ENCODE peak calls at places on chromosomes 16 and 17, in four cellular contexts. L is thyroid gland; S is CD8-positive, alpha-beta memory T cell; F is stomach. D is an unnamed sample.

GRCh38 chr17:32909787-32910369 is 18.1 kb upstream of the TMEM98 start:
- DNase-seq in L (peak; percentile 88), S (peak; percentile 38), F (peak; percentile 90), D (peak; percentile 93)

GRCh38 chr17:14201087-14201486 is 35.6 kb downstream of the CDRT15 start:
- DNase-seq in L (no peak), S (peak; percentile 18), F (no peak), D (peak; percentile 46)

GRCh38 chr16:29146266-29146665 is 161.4 kb downstream of the LAT start:
- DNase-seq in L (no peak), S (no peak), F (no peak), D (no peak)

GRCh38 chr17:56608941-56609340 is 15.4 kb downstream of the NOG start:
- DNase-seq in L (no peak), S (no peak), F (no peak), D (no peak)

GRCh38 chr17:50021681-50022370 is 26.8 kb upstream of the DLX3 start:
- DNase-seq in L (no peak), S (no peak), F (no peak), D (no peak)

GRCh38 chr16:88368036-88368435 is 14.7 kb upstream of the ZNF469 start:
- DNase-seq in L (no peak), S (no peak), F (no peak), D (no peak)

GRCh38 chr16:69328854-69329316 is 1.5 kb downstream of the PDF start:
- DNase-seq in L (no peak), S (no peak), F (no peak), D (peak; percentile 75)

GRCh38 chr16:17277981-17278381 is 192.8 kb downstream of the XYLT1 start:
- DNase-seq in L (peak; percentile 71), S (no peak), F (peak; percentile 61), D (peak; percentile 79)

GRCh38 chr16:16099320-16099719 is 124.0 kb downstream of the ABCC6 start:
- DNase-seq in L (peak; percentile 45), S (no peak), F (no peak), D (no peak)

GRCh38 chr16:61374071-61374470 is 662.2 kb downstream of the CDH8 start:
- DNase-seq in L (no peak), S (no peak), F (no peak), D (no peak)

GRCh38 chr17:77118251-77118928 is 22.4 kb upstream of the SEC14L1 start:
- DNase-seq in L (no peak), S (no peak), F (no peak), D (no peak)

GRCh38 chr16:66885491-66885890 is 5.2 kb downstream of the PDP2 start:
- DNase-seq in L (no peak), S (no peak), F (no peak), D (no peak)
- H3K27ac ChIP-seq in L (peak overlapping the region; percentile 61), S (no peak overlapping the region), F (no peak overlapping the region), D (no peak overlapping the region)

DNA sequence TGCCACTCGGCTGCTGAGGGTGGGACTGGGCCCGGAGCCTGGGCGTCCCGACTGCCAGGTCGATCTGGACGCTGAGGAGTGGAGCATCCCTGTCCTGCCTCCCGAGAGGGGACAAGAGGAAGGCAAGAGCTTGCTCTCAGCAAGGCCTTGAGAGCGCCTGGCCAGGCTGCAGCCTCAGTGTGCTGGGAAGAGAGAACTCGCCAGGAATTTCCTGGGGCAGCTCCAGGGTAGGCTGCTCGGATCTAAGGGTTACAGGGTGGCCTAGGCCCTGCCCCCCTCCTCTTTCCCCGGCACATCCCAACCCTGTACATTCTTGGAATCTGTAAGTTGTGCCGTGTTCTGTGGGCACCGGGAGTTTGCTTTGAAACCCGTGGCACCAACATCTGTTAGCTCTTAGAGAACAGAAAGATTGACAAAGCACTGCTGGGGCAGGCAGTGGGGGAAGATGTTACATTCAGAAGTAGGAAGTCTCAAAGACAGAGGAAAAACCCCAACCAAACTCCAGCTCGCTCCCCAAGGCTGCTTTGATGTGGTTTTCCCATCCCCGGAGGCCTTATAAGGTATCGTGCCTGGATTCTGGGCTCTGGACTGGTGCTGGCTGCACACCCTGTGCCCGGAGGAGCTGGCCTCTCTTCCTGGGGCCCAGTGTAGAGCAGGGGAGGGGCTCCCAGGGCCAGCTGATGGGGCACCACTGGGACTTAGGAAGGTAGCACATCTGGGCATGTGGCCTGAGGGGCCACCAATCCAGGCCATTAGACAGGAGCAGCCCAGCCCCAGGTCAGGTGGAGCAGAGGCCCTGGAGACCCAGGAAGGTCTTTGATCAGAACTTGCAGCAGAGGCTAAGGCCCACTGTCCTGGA is 55.2 kb downstream of the NKD1 start:
- DNase-seq in L (no peak), S (no peak), F (no peak), D (no peak)
- H3K36me3 ChIP-seq in L (no peaks in the 10 kb centered on the region), S (no peaks in the 10 kb centered on the region), F (no peaks in the 10 kb centered on the region), D (no peaks in the 10 kb centered on the region)

GRCh38 chr16:78195868-78196267 is 96.4 kb downstream of the WWOX start:
- DNase-seq in L (no peak), S (no peak), F (no peak), D (no peak)
- H3K27ac ChIP-seq in L (no peak overlapping the region), S (no peak overlapping the region), F (no peak overlapping the region), D (no peak overlapping the region)

GRCh38 chr17:55402374-55402773 is 19.3 kb downstream of the MMD start:
- DNase-seq in L (no peak), S (no peak), F (no peak), D (no peak)
- H3K36me3 ChIP-seq in L (peaks cover 3% of the 10 kb centered on the region), S (peaks cover 14% of the 10 kb centered on the region), F (peaks cover 76% of the 10 kb centered on the region), D (peaks cover 13% of the 10 kb centered on the region)

DNA sequence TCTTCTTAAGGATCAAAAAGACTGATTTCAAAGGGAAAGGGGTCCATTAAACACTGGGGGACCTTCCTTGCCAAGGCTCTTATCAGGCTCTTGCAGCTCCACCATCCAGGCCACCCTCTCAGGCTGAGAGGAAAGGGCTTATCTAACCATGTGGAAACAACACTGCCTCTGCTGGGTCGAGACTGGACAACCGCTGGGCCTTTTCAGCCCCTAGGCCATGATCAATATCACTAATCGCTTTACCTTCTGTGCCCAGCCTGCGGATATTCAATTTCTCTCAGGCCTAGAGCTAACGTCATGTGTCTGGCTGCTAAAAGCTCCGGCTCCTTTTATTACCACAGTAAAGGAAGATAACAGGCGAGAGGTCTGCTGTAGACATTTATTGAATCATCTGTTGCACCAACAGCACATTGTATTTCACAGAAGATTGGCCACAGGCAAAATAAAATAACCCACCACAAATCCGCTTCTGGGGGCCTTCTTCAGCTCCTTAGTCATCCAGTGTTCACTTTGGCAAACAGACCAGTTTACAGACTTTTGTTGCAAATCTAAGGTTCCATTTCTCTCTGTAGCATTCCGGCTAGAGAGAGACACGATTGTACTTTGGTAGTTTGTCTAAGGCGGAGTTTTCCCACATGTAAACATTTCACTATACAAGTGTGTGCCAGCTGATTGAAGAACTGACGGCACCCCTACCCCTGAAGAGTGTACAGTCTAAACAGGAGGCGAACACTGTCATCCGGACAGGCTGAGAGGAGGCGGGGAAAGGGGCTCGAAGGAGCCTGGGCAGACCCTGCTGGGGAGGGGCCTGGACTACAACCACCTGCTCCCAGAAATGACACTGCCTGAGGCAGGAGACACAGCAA is 13.9 kb downstream of the CYB561 start:
- DNase-seq in L (no peak), S (no peak), F (no peak), D (peak; percentile 83)
- H3K27ac ChIP-seq in L (no peak overlapping the region), S (peak overlapping the region; percentile 70), F (peak overlapping the region; percentile 87), D (peak overlapping the region; percentile 86)

GRCh38 chr16:1452530-1452929 is 8.2 kb upstream of the CCDC154 start:
- DNase-seq in L (no peak), S (no peak), F (no peak), D (no peak)

GRCh38 chr16:1453316-1453715 is 9.0 kb upstream of the CCDC154 start:
- DNase-seq in L (no peak), S (no peak), F (no peak), D (no peak)

GRCh38 chr16:1450218-1450617 is 5.9 kb upstream of the CCDC154 start:
- DNase-seq in L (no peak), S (no peak), F (no peak), D (no peak)

GRCh38 chr16:1450841-1451240 is 6.5 kb upstream of the CCDC154 start:
- DNase-seq in L (no peak), S (no peak), F (no peak), D (no peak)

GRCh38 chr16:1451702-1452392 is 7.5 kb upstream of the CCDC154 start:
- DNase-seq in L (no peak), S (no peak), F (no peak), D (no peak)
- H3K36me3 ChIP-seq in L (peaks cover 57% of the 10 kb centered on the region), S (no peaks in the 10 kb centered on the region), F (peaks cover 100% of the 10 kb centered on the region), D (peaks cover 28% of the 10 kb centered on the region)

GRCh38 chr17:45346255-45347015 is 29.6 kb upstream of the MAP3K14 start:
- DNase-seq in L (peak; percentile 31), S (no peak), F (no peak), D (no peak)

GRCh38 chr17:45347451-45347850 is 30.6 kb upstream of the MAP3K14 start:
- DNase-seq in L (no peak), S (no peak), F (no peak), D (no peak)

GRCh38 chr17:45353047-45353446 is 36.2 kb upstream of the MAP3K14 start:
- DNase-seq in L (no peak), S (no peak), F (no peak), D (no peak)

GRCh38 chr17:45355087-45355486 is 38.3 kb upstream of the MAP3K14 start:
- DNase-seq in L (peak; percentile 27), S (no peak), F (no peak), D (peak; percentile 57)

DNA sequence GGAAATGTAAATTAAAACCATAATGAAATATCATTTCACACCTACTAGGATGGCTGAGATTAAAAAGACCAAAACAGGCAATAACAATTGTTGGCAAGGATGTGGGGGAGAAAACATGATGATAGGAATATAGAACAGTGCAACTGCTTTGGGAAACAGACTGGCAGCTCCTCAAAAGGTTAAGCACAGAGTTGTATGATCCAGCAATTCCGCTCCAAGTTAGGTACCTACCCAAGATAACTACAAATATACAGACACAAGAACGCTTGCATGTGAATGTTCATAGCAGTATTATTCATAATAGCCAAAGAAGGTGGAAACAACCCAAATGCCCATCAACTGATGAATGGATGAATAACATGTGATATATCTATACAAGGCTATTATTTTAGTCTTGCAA is 35.0 kb upstream of the MAP3K14 start:
- DNase-seq in L (no peak), S (no peak), F (no peak), D (no peak)
- H3K27ac ChIP-seq in L (no peak overlapping the region), S (no peak overlapping the region), F (no peak overlapping the region), D (no peak overlapping the region)

GRCh38 chr16:30777591-30778297 is 9.3 kb downstream of the ZNF629 start:
- DNase-seq in L (no peak), S (no peak), F (no peak), D (no peak)
- H3K36me3 ChIP-seq in L (peaks cover 28% of the 10 kb centered on the region), S (peaks cover 2% of the 10 kb centered on the region), F (peaks cover 48% of the 10 kb centered on the region), D (peaks cover 5% of the 10 kb centered on the region)

GRCh38 chr17:925846-926245 is 53.7 kb downstream of the NXN start:
- DNase-seq in L (no peak), S (no peak), F (no peak), D (no peak)

GRCh38 chr17:921161-921560 is 58.4 kb downstream of the NXN start:
- DNase-seq in L (no peak), S (no peak), F (no peak), D (no peak)

GRCh38 chr17:923633-924032 is 55.9 kb downstream of the NXN start:
- DNase-seq in L (no peak), S (no peak), F (no peak), D (no peak)

GRCh38 chr17:927611-928461 is 51.7 kb downstream of the NXN start:
- DNase-seq in L (no peak), S (no peak), F (peak; percentile 44), D (no peak)

GRCh38 chr17:924711-925480 is 54.7 kb downstream of the NXN start:
- DNase-seq in L (no peak), S (no peak), F (peak; percentile 52), D (no peak)
- H3K27ac ChIP-seq in L (no peak overlapping the region), S (no peak overlapping the region), F (no peak overlapping the region), D (no peak overlapping the region)